ENCODE peak calls at places on chromosome 20, in four cellular contexts. M, F, R and L are unnamed samples.

GRCh38 chr20:33653900-33654596 is 8.1 kb upstream of the C20orf144 start:
- DNase-seq in F (no peak), R (peak; percentile 72), M (no peak), L (no peak)

GRCh38 chr20:21971436-21971835 is 266.0 kb downstream of the PAX1 start:
- DNase-seq in R (no peak), F (no peak), M (no peak), L (no peak)

GRCh38 chr20:1324598-1325172 is 4.3 kb downstream of the SDCBP2 start:
- DNase-seq in F (no peak), M (peak; percentile 81), R (peak; percentile 60), L (peak; percentile 11)

GRCh38 chr20:50577175-50578018 is 67.2 kb downstream of the PTPN1 start:
- DNase-seq in F (no peak), R (peak; percentile 87), M (no peak), L (no peak)

GRCh38 chr20:32227744-32228688 is 20.3 kb downstream of the POFUT1 start:
- DNase-seq in M (no peak), F (no peak), R (no peak), L (no peak)

GRCh38 chr20:50111120-50111828 is 1.7 kb downstream of the UBE2V1 start:
- DNase-seq in M (peak; percentile 76), F (no peak), R (no peak), L (no peak)

GRCh38 chr20:43579861-43580793 is 10.6 kb upstream of the IFT52 start:
- DNase-seq in F (no peak), R (no peak), M (no peak), L (no peak)

GRCh38 chr20:16758459-16759160 is 10.5 kb downstream of the OTOR start:
- DNase-seq in M (no peak), F (no peak), R (no peak), L (no peak)

GRCh38 chr20:23320317-23320716 is 30.3 kb upstream of the NXT1 start:
- DNase-seq in M (peak; percentile 3), R (no peak), F (no peak), L (no peak)

GRCh38 chr20:26276811-26277210 is 580.2 kb upstream of the ZNF337 start:
- DNase-seq in M (peak; percentile 30), R (peak; percentile 53), F (no peak), L (no peak)

GRCh38 chr20:39563406-39563805 is 601.3 kb downstream of the DHX35 start:
- DNase-seq in R (no peak), M (no peak), F (no peak), L (no peak)

GRCh38 chr20:8583209-8584106 is 451.4 kb downstream of the PLCB1 start:
- DNase-seq in R (no peak), M (peak; percentile 73), F (no peak), L (no peak)
- H3K4me3 ChIP-seq in R (no peak overlapping the region), M (no peak overlapping the region), F (no peak overlapping the region), L (no peak overlapping the region)

GRCh38 chr20:2804921-2805681 is 4.7 kb upstream of the CPXM1 start:
- DNase-seq in M (no peak), F (no peak), R (no peak), L (no peak)
- H3K27me3 ChIP-seq in M (peaks cover 64% of the 10 kb centered on the region), F (peaks cover 10% of the 10 kb centered on the region), R (peaks cover 91% of the 10 kb centered on the region), L (peaks cover 18% of the 10 kb centered on the region)

DNA sequence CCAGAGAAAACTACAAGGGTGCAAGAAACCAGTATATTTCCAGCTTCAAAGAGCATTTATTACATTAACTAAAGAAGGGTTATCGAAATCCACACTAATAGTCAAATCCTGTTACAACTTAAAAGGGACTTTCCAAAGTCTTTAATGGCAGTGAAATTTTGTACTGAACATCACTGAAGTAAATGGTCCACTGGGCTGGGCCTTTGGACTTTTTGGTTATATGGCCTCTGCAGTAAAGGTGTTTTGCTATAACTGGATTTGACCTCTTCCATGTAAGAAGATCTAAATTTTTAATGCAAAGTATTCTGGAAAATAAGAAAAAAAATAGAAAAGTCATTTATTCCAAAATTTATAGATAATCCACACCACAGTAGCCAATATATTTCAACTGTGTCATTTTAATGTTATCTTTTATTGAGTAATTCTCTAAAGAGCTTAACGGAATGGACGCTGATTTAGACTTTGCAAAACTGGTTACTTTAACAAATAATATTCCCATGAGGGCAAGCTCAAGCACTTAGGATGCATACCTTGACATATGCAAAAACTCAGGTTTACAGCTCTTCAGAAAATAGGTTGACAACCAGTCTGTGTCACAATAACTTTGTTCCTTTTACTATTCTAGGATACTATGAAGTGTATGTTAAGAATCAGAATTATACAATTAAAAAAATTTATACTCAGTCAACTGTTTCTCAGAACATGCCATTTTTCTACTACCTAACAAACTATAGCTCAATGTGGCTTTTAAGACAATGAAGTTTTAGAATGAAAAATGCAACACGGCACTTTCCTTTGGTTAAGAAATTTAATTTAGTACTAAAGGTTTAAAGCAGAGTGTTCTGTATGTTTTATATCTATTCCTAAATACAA is 7.0 kb downstream of the RBM39 start:
- DNase-seq in F (no peak), M (no peak), R (no peak), L (no peak)
- H3K4me1 ChIP-seq in F (peaks cover 72% of the 10 kb centered on the region), M (peaks cover 4% of the 10 kb centered on the region), R (peaks cover 94% of the 10 kb centered on the region), L (peaks cover 46% of the 10 kb centered on the region)

DNA sequence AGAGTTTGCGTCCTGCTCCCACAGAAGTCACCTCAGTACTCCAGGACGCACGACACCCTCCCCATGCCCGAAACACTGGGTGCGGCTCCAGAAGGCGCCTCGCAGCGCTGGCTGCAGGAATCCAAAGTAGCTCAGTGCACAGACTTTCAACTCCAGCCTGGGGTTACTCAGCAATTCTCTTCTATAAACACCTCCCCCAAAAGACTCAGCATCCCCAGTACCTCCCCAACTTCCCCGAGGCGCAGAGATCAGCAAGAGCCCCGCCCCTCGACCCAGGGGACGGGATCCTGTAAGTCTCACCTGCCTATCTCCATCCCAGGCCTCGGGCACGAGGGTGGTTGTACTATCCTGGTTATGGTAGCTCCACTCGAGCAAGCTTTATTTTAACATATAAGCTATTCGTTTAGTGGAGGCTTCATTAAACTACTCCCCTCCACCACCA is 88.1 kb downstream of the ZFP64 start:
- DNase-seq in R (no peak), F (no peak), M (peak; percentile 56), L (no peak)
- H3K4me3 ChIP-seq in R (peak overlapping the region; percentile 49), F (peak overlapping the region; percentile 54), M (peak overlapping the region; percentile 76), L (peak overlapping the region; percentile 38)

DNA sequence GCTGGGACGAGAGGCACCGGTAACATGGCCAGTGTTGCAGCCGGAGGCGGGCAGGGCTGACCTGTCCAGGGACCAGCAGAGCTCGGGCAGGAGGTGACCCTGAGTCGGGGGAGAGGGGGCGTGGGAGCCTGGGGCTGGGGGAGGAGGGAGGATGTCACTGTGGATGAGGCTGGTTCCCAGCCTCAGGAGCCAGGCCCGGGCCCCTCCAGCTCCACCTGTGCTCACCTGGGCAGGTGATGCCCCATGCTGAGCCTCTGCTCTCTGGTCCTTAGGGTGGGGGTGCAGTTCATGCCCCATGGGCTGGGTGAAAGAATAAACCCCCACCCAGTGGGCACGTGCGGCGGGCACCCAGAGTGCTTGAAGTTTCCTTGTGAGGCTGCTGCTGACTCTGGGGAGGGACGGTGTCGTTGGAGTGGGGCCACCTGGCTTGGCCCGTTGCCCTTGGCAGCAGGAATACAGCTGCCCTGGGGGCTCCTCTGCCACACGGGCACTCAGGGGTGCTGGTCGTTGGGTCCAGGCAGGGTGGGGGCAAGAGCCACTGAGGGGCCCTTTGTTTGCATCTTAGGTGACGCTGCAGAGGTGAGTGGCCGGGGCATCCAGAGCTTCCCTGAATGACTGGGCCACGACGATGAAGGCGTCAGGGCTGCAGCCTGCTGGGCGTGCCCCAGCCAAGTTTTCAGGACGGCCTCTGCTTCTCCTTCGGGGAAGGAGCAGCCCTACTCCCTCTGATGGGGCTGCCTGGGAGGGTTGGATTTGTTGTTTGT is 24.7 kb upstream of the BHLHE23 start:
- DNase-seq in R (no peak), F (no peak), M (no peak), L (no peak)
- H3K27me3 ChIP-seq in R (peaks cover 95% of the 10 kb centered on the region), F (peaks cover 8% of the 10 kb centered on the region), M (peaks cover 17% of the 10 kb centered on the region), L (peaks cover 7% of the 10 kb centered on the region)

DNA sequence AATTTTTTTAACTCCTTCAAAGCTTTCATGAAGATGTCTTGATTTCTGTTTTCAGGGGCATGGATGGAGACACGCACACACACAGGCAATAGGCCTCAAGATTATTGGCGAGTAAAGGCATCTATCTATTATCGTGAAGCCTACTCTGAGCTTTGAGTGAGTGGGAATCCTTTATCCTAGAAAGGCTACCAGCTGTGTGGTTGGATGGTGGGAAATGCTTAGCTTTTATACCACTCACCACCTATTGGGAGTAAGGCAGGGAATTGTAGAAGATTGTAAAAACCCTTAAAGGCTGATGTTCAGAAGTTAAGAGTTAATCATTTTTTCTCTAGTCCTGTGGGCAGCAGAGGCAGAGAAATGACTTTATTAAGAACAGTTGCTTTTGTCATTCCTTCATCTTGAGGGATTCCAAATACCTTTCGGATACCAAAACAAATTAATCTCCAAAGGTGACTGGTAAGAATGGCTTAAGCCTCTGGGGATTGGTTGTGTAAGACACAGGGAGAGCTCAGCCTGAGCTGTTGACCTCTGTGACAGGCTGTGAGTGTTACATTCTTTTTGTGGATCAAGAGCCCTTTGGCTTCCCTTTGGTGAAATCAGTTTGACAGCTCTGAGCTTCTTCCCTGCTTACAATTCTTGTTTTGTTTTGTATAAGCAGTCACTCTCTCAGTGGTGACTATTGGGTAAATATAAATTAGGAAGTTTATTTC is 33.6 kb downstream of the CTNNBL1 start:
- DNase-seq in R (no peak), F (no peak), M (peak; percentile 27), L (no peak)
- H3K4me1 ChIP-seq in R (peaks cover 41% of the 10 kb centered on the region), F (no peaks in the 10 kb centered on the region), M (no peaks in the 10 kb centered on the region), L (no peaks in the 10 kb centered on the region)